ENCODE peak calls at places on chromosomes 6 and 20, in six cellular contexts. Y is sigmoid colon, W is thyroid gland, I is stomach, B is Peyer's patch, J is lower leg skin. F is an unnamed sample.

GRCh38 chr6:163243691-163244505 is 170.6 kb upstream of the QKI start:
- DNase-seq in Y (no peak), W (no peak), I (no peak), B (no peak), J (no peak), F (no peak)

GRCh38 chr20:41734506-41734945 is 116.3 kb upstream of the CHD6 start:
- DNase-seq in Y (no peak), W (peak), I (peak), B (peak), J (peak), F (no peak)

GRCh38 chr20:330233-331149 is 5.1 kb downstream of the SOX12 start:
- DNase-seq in Y (peak), W (peak), I (peak), B (peak), J (no peak), F (no peak)

GRCh38 chr6:28996844-28997502 is 8.1 kb downstream of the ZNF311 start:
- DNase-seq in Y (no peak), W (no peak), I (no peak), B (no peak), J (no peak), F (no peak)

GRCh38 chr6:1066449-1066848 is 245.4 kb upstream of the FOXQ1 start:
- DNase-seq in Y (no peak), W (no peak), I (no peak), B (no peak), J (peak), F (no peak)

GRCh38 chr6:159079367-159079766 is 34.6 kb upstream of the TAGAP start:
- DNase-seq in Y (no peak), W (no peak), I (no peak), B (no peak), J (peak), F (no peak)

GRCh38 chr6:136525586-136526195 is 24.5 kb downstream of the MAP7 start:
- DNase-seq in Y (no peak), W (no peak), I (no peak), B (no peak), J (no peak), F (no peak)

GRCh38 chr6:5590187-5590586 is 328.9 kb downstream of the FARS2 start:
- DNase-seq in Y (no peak), W (peak), I (no peak), B (no peak), J (no peak), F (no peak)

GRCh38 chr6:41170547-41171160 is 7.7 kb upstream of the TREM2 start:
- DNase-seq in Y (no peak), W (no peak), I (no peak), B (no peak), J (peak), F (peak)

GRCh38 chr6:89375427-89375868 is 22.9 kb upstream of the UBE2J1 start:
- DNase-seq in Y (no peak), W (peak), I (peak), B (peak), J (peak), F (no peak)

GRCh38 chr6:73727114-73727513 is 31.1 kb downstream of the CD109 start:
- DNase-seq in Y (no peak), W (no peak), I (no peak), B (no peak), J (no peak), F (no peak)

GRCh38 chr20:878511-879307 is 37.4 kb downstream of the ANGPT4 start:
- DNase-seq in Y (no peak), W (peak), I (no peak), B (no peak), J (peak), F (no peak)

GRCh38 chr6:166046232-166046631 is 121.4 kb downstream of the TBXT start:
- DNase-seq in Y (no peak), W (no peak), I (no peak), B (no peak), J (no peak), F (no peak)

GRCh38 chr6:149896491-149896890 is 1.4 kb downstream of the RAET1E start:
- DNase-seq in Y (no peak), W (no peak), I (no peak), B (no peak), J (peak), F (peak)

GRCh38 chr20:60638430-60639098 is 613.5 kb upstream of the CDH4 start:
- DNase-seq in Y (no peak), W (no peak), I (no peak), B (no peak), J (no peak), F (no peak)

GRCh38 chr6:53484409-53485280 is 60.3 kb downstream of the GCLC start:
- DNase-seq in Y (peak), W (peak), I (peak), B (peak), J (no peak), F (no peak)

GRCh38 chr6:120354452-120355098 is 979.7 kb downstream of the TBC1D32 start:
- DNase-seq in Y (no peak), W (no peak), I (no peak), B (no peak), J (no peak), F (no peak)

GRCh38 chr20:40029589-40029988 is 659.4 kb downstream of the MAFB start:
- DNase-seq in Y (no peak), W (no peak), I (no peak), B (no peak), J (no peak), F (no peak)

GRCh38 chr6:32895006-32895345 is 41.0 kb downstream of the PSMB9 start:
- DNase-seq in Y (no peak), W (no peak), I (no peak), B (no peak), J (no peak), F (no peak)

GRCh38 chr6:105892577-105893262 is 193.4 kb upstream of the PRDM1 start:
- DNase-seq in Y (no peak), W (no peak), I (peak), B (peak), J (no peak), F (no peak)

GRCh38 chr6:25583099-25583498 is 68.9 kb upstream of the SCGN start:
- DNase-seq in Y (no peak), W (no peak), I (no peak), B (no peak), J (no peak), F (no peak)

GRCh38 chr6:27287751-27288135 is 24.3 kb downstream of the POM121L2 start:
- DNase-seq in Y (no peak), W (no peak), I (no peak), B (no peak), J (no peak), F (no peak)

GRCh38 chr6:129598244-129599187 is 111.5 kb downstream of the ARHGAP18 start:
- DNase-seq in Y (no peak), W (no peak), I (no peak), B (no peak), J (no peak), F (no peak)

GRCh38 chr6:55528624-55529023 is 50.4 kb downstream of the HMGCLL1 start:
- DNase-seq in Y (no peak), W (no peak), I (no peak), B (no peak), J (no peak), F (no peak)

GRCh38 chr6:69416739-69417138 is 380.1 kb downstream of the LMBRD1 start:
- DNase-seq in Y (no peak), W (no peak), I (no peak), B (no peak), J (no peak), F (no peak)

GRCh38 chr6:56314683-56315523 is 67.5 kb upstream of the COL21A1 start:
- DNase-seq in Y (no peak), W (peak), I (no peak), B (no peak), J (no peak), F (no peak)

GRCh38 chr6:157267654-157268053 is 55.7 kb downstream of the TMEM242 start:
- DNase-seq in Y (peak), W (no peak), I (no peak), B (peak), J (peak), F (no peak)

GRCh38 chr20:32979201-32979998 is 24.8 kb downstream of the SUN5 start:
- DNase-seq in Y (peak), W (no peak), I (no peak), B (peak), J (peak), F (no peak)

GRCh38 chr20:38680492-38681118 is 43.7 kb upstream of the SLC32A1 start:
- DNase-seq in Y (no peak), W (peak), I (no peak), B (no peak), J (peak), F (no peak)

GRCh38 chr6:147298461-147298860 is 94.2 kb downstream of the STXBP5 start:
- DNase-seq in Y (no peak), W (no peak), I (no peak), B (no peak), J (no peak), F (no peak)

GRCh38 chr20:61608275-61609085 is 356.4 kb downstream of the CDH4 start:
- DNase-seq in Y (no peak), W (peak), I (no peak), B (no peak), J (no peak), F (no peak)

GRCh38 chr6:145815875-145816274 is 1.3 kb upstream of the FBXO30 start:
- DNase-seq in Y (no peak), W (no peak), I (no peak), B (no peak), J (no peak), F (no peak)

DNA sequence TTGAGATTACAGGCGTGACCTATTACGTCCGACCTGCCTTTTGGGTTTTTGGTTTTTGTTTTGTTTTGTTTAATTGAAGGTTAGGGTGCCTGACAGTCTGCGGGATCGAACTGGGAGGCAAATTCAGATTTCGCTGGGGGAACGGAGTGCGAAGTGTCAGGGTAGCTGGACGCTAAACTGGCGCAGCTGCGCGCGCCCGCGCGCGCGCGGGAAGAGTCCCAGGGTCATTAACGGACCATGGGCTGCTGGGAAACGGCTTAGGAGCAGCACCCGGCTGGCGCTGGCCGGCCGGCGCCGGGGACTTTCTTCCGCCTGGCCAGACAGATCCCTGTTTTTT is 6.8 kb downstream of the HSPA1B start:
- DNase-seq in Y (peak), W (peak), I (peak), B (peak), J (peak), F (no peak)
- TF ChIP-seq POLR2A in Y (peak), W (no peak), I (no peak), B (peak), J (no peak), F (peak)

GRCh38 chr20:19886666-19887288 is 128.7 kb downstream of the RIN2 start:
- DNase-seq in Y (no peak), W (peak), I (no peak), B (peak), J (no peak), F (no peak)

GRCh38 chr20:19888269-19888669 is 128.9 kb upstream of the NAA20 start:
- DNase-seq in Y (peak), W (peak), I (no peak), B (peak), J (peak), F (no peak)

GRCh38 chr20:19887566-19888268 is 129.4 kb upstream of the NAA20 start:
- DNase-seq in Y (no peak), W (no peak), I (no peak), B (peak), J (no peak), F (no peak)

GRCh38 chr20:19890358-19891117 is 126.6 kb upstream of the NAA20 start:
- DNase-seq in Y (no peak), W (no peak), I (no peak), B (no peak), J (no peak), F (no peak)

DNA sequence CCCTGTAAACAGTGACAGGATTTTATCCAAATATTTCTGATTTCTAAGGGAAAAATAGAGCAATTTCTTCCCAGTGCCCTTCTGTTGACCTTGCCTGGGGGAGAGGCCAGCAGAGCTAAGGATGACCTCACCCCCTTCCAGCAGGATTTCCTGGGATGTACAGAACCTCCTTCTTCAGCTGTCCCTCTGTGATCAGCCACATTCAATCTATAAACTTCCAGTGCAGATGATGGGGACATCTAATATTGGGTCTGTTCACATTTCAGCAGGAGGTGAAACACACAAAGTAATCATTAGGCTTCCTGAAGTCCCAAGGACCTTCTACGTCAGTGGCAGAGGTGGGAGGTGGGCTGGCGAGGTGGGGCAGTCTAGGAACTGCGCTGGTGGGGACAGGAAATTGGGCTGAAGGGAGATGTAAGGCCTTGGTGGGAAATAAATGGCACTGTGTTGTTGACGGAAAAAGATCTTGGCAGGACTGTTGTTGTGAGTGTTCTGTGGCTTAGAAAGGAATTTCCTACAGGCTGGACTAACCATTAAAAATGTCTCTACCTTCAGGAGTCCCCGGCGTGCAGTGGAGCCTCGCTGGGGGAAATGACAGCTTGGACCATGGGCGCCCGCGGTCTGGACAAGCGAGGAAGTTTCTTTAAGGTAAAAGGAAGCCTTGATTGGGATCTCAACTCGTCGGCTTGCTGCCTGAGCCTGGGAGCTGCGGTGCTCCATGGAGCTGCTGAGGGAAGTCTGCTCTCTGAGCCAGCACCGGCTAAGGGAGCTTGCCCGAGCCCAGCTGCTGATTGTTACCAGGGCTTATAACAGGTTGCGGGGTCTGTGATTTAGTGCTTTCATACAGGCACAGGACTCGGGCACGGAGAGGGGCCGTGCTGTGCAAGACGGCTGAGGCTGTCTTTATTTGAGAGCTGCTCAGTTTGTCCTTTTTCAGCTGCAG is 127.9 kb upstream of the NAA20 start:
- DNase-seq in Y (peak), W (no peak), I (no peak), B (peak), J (peak), F (no peak)
- H3K4me3 ChIP-seq in Y (peak), W (no peak), I (peak), B (peak), J (no peak), F (peak)

GRCh38 chr20:50088022-50088421 is 24.9 kb downstream of the UBE2V1 start:
- DNase-seq in Y (no peak), W (no peak), I (no peak), B (no peak), J (no peak), F (no peak)

GRCh38 chr20:50089140-50089786 is 23.7 kb downstream of the UBE2V1 start:
- DNase-seq in Y (no peak), W (no peak), I (no peak), B (no peak), J (peak), F (no peak)

GRCh38 chr20:50085146-50085480 is 27.8 kb downstream of the UBE2V1 start:
- DNase-seq in Y (no peak), W (no peak), I (no peak), B (peak), J (peak), F (no peak)

GRCh38 chr20:50083034-50083433 is 29.9 kb downstream of the UBE2V1 start:
- DNase-seq in Y (no peak), W (no peak), I (no peak), B (peak), J (peak), F (no peak)

DNA sequence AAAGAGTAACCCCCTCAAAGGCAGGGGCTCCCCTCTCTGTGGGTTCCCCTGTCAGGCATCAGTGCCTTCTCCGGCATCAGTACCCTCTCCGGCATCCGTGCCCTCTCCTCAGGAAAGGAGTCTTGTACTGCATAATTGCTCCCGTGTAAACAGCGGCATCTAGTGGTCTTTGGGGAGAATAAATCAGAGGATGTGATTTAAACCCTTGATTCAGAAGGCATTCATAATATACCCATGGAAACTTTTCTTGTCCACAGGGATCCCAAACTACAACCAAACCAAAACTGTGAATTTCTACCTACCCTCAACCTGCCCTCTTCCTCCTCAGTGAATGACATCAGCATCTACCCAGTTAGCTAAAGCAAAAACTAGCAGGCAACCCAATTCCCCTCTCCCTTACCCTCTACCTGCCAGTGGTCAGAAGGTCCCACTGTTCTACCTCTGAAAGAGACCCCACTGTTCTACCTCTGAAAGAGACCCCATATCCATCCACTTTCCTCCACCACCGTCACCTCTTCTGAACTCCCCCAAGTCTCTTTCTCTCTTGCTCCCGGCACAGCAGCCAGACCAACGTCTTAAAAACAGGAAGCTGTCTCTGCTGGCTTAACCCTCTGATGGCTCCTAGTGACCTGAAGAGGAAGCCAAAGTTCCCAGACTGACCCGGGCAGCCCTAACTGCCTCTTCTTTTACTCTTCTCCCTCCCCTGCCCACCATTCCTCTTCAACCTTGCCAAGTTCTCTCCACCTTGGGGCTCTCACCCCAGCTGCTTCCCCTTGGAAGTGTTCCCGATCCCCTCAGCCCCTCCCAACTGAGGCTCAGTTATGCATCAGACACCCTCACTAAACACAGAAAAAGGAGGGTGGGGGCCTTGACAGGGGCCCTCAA is 27.2 kb downstream of the UBE2V1 start:
- DNase-seq in Y (no peak), W (peak), I (no peak), B (peak), J (peak), F (no peak)
- TF ChIP-seq POLR2A in Y (no peak), W (no peak), I (no peak), B (no peak), J (no peak), F (no peak)

GRCh38 chr6:47631248-47632196 is 66.9 kb upstream of the ADGRF4 start:
- DNase-seq in Y (no peak), W (no peak), I (no peak), B (no peak), J (no peak), F (no peak)
- H3K4me3 ChIP-seq in Y (no peak), W (no peak), I (no peak), B (no peak), J (no peak), F (no peak)

DNA sequence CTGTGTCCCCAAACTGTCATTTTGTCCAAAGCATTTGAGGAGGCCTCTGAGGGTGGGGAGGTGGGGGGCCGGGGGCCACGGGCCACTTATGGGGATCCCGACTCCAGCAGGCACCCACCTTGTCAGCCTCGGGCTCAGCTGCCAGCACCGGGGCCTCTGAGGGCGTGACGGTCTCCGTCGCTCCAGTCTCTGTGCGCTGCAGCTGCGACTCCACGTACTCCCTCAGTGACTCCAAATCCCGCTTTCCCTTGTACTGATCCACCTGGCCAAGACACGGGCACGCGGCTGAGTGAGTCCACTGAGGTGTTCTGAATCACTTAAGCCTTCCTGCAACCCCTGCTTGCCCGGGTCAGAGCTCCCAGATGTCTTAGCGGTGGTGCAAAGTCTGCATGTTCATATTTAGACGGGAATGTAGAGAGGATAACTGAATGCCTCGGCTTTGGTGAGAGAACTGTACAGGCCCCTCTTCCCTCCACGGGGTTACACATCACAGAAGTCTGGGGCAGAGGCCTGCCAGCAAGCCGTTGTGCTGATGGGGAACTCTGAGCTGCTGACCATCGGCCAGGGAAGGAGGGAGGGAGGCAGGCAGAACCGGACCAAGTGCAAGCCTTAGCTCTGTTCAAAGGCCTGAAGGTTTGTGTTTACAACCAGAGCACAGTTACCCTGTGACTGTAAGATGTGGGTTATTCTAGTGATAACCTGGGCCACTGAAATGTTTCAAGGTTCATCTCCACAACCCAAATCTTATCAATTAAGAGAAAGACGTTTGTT is 21.8 kb downstream of the TXNDC5 start:
- DNase-seq in Y (no peak), W (no peak), I (no peak), B (no peak), J (no peak), F (no peak)
- TF ChIP-seq POLR2A in Y (no peak), W (no peak), I (no peak), B (no peak), J (no peak), F (no peak)